ENCODE peak calls at places on chromosomes 1 and 21, in seven cellular contexts. U, Z, O, C, R, S and J are unnamed samples.

GRCh38 chr1:23168462-23169218 is at the start of gene LUZP1:
- DNase-seq in U (peak; percentile 97), Z (peak; percentile 96), O (peak; percentile 70), C (peak; percentile 92), R (peak; percentile 74), S (peak; percentile 90), J (peak; percentile 93)

GRCh38 chr1:147549526-147549925 is 8.2 kb downstream of the BCL9 start:
- DNase-seq in U (no peak), Z (no peak), O (no peak), C (no peak), R (no peak), S (no peak), J (no peak)

GRCh38 chr1:94958081-94958480 is 31.2 kb upstream of the CNN3 start:
- DNase-seq in U (no peak), Z (no peak), O (no peak), C (no peak), R (no peak), S (no peak), J (no peak)

GRCh38 chr1:173473599-173474011 is 3.5 kb upstream of the PRDX6 start:
- DNase-seq in U (no peak), Z (no peak), O (peak; percentile 29), C (no peak), R (no peak), S (no peak), J (peak; percentile 83)

GRCh38 chr1:154182342-154183044 is 9.4 kb downstream of the TPM3 start:
- DNase-seq in U (peak; percentile 83), Z (peak; percentile 86), O (peak; percentile 22), C (peak; percentile 68), R (peak; percentile 62), S (peak; percentile 40), J (peak; percentile 79)

GRCh38 chr21:26374817-26375216 is 198.3 kb downstream of the CYYR1 start:
- DNase-seq in U (no peak), Z (no peak), O (no peak), C (no peak), R (no peak), S (no peak), J (peak; percentile 59)

GRCh38 chr1:25647106-25647505 is 30.5 kb downstream of the MAN1C1 start:
- DNase-seq in U (no peak), Z (no peak), O (no peak), C (no peak), R (no peak), S (no peak), J (no peak)

GRCh38 chr21:26972131-26972707 is 5.3 kb upstream of the ADAMTS5 start:
- DNase-seq in U (no peak), Z (no peak), O (no peak), C (no peak), R (no peak), S (no peak), J (no peak)

GRCh38 chr1:151945725-151946365 is 36.5 kb upstream of the THEM4 start:
- DNase-seq in U (peak; percentile 95), Z (peak; percentile 96), O (peak; percentile 93), C (peak; percentile 73), R (no peak), S (peak; percentile 55), J (peak; percentile 90)

GRCh38 chr1:161763522-161764098 is 2.5 kb upstream of the ATF6 start:
- DNase-seq in U (no peak), Z (no peak), O (peak; percentile 75), C (peak; percentile 45), R (no peak), S (no peak), J (peak; percentile 32)

GRCh38 chr1:156862602-156863599 is 2.2 kb downstream of the NTRK1 start:
- DNase-seq in U (no peak), Z (no peak), O (no peak), C (no peak), R (no peak), S (no peak), J (no peak)

GRCh38 chr1:22371408-22371807 is 80.2 kb upstream of the ZBTB40 start:
- DNase-seq in U (no peak), Z (no peak), O (no peak), C (no peak), R (no peak), S (no peak), J (no peak)

GRCh38 chr1:178613271-178613945 is 100.5 kb downstream of the TEX35 start:
- DNase-seq in U (no peak), Z (no peak), O (no peak), C (no peak), R (no peak), S (no peak), J (no peak)

GRCh38 chr21:44443291-44443890 is 11.9 kb upstream of the LRRC3 start:
- DNase-seq in U (peak; percentile 58), Z (no peak), O (no peak), C (no peak), R (no peak), S (no peak), J (no peak)

GRCh38 chr21:44444286-44444931 is 10.9 kb upstream of the LRRC3 start:
- DNase-seq in U (peak; percentile 57), Z (no peak), O (peak; percentile 36), C (no peak), R (no peak), S (no peak), J (no peak)

GRCh38 chr21:44445413-44445812 is 9.9 kb upstream of the LRRC3 start:
- DNase-seq in U (peak; percentile 19), Z (no peak), O (no peak), C (no peak), R (no peak), S (no peak), J (no peak)

GRCh38 chr21:44442266-44443125 is 12.8 kb upstream of the LRRC3 start:
- DNase-seq in U (peak; percentile 33), Z (no peak), O (no peak), C (no peak), R (no peak), S (no peak), J (no peak)

DNA sequence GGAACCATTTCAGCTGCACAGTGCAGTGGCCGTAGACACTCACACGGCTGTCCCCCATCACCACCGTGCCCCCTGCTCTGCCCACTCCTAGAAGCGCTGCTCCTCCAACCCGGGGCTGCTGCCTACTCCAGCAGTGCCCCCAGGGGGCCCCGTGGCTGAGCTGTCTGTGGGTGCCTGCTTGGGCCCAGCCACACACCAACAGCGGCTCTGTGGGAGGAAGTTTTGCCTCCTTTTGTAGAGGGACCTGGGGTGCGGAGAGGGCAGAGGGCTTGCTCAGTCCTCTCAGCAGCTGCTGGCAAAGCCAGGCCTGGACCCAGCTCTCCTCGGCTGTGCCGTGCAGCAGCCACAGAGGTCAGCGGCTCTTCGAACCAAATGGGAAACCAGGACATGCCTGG is 11.4 kb upstream of the LRRC3 start:
- DNase-seq in U (no peak), Z (no peak), O (no peak), C (no peak), R (no peak), S (no peak), J (no peak)
- TF ChIP-seq POLR2AphosphoS5 in U (no peak), Z (no peak), O (no peak), C (no peak), R (no peak), S (no peak), J (no peak)

GRCh38 chr1:168157638-168158037 is 20.9 kb upstream of the GPR161 start:
- DNase-seq in U (no peak), Z (no peak), O (no peak), C (no peak), R (no peak), S (no peak), J (no peak)

GRCh38 chr1:168159979-168160378 is 18.8 kb upstream of the TIPRL start:
- DNase-seq in U (no peak), Z (no peak), O (no peak), C (no peak), R (no peak), S (no peak), J (no peak)

GRCh38 chr1:168159251-168159650 is 19.5 kb upstream of the TIPRL start:
- DNase-seq in U (no peak), Z (no peak), O (no peak), C (no peak), R (no peak), S (no peak), J (no peak)

GRCh38 chr1:168151935-168152334 is 15.2 kb upstream of the GPR161 start:
- DNase-seq in U (no peak), Z (no peak), O (no peak), C (no peak), R (no peak), S (no peak), J (no peak)

GRCh38 chr1:168155910-168156309 is 19.2 kb upstream of the GPR161 start:
- DNase-seq in U (no peak), Z (no peak), O (no peak), C (no peak), R (no peak), S (no peak), J (no peak)
- TF ChIP-seq POLR2A in U (no peak), Z (no peak), O (no peak), C (no peak), R (no peak), S (no peak), J (no peak)

DNA sequence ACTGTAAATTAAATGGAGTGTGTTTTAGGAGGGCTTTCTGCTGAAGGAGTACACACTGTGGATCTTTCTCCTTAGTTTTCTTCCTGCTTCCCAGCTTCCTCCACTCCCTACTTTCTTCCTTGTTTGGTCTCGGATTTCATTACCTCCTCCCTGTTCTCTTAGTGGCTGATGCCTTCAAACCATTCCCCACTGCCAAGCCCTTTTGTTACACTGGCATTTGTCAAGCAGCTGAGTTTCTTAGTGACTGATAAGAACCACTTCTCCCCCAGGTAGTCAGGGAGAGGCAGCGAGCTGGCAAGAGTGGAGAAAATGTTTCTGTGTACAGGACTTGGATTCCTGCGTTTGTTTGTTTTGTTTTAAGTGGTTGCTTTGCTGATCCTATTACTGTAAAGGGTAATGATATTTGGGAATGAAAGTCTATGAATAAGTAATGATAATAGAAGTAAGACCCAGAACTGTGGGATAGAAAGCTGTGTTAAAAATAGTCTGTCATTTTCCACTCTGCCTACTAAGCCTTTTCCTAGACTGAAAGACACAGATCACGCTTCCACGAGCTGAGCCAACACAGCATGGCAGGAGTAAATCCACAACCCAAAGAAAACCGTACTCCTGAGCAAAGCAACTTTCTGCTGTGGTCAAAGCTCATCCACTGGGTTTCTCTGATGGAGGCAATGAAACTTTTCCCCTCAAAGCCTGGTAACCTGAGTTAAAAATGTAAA is 10.1 kb upstream of the SERTAD4 start:
- DNase-seq in U (no peak), Z (no peak), O (no peak), C (peak; percentile 65), R (no peak), S (peak; percentile 26), J (no peak)
- TF ChIP-seq POLR2AphosphoS5 in U (no peak), Z (no peak), O (no peak), C (peak; percentile 66), R (no peak), S (peak; percentile 61), J (no peak)

GRCh38 chr1:203680765-203681164 is 54.1 kb downstream of the ATP2B4 start:
- DNase-seq in U (no peak), Z (no peak), O (no peak), C (no peak), R (no peak), S (no peak), J (no peak)

GRCh38 chr1:203681739-203682138 is 55.1 kb downstream of the ATP2B4 start:
- DNase-seq in U (no peak), Z (no peak), O (no peak), C (no peak), R (no peak), S (no peak), J (no peak)

GRCh38 chr1:203686091-203686632 is 59.5 kb downstream of the ATP2B4 start:
- DNase-seq in U (no peak), Z (no peak), O (no peak), C (no peak), R (no peak), S (no peak), J (peak; percentile 94)

GRCh38 chr1:203684077-203684476 is 57.4 kb downstream of the ATP2B4 start:
- DNase-seq in U (no peak), Z (no peak), O (no peak), C (no peak), R (no peak), S (no peak), J (no peak)

GRCh38 chr1:203682401-203683383 is 56.1 kb downstream of the ATP2B4 start:
- DNase-seq in U (no peak), Z (no peak), O (peak; percentile 91), C (no peak), R (no peak), S (no peak), J (peak; percentile 67)
- TF ChIP-seq POLR2A in U (no peak), Z (no peak), O (no peak), C (no peak), R (no peak), S (no peak), J (no peak)